ENCODE peak calls at places on chromosomes 7 and 10, in five cellular contexts. H is PC-9, Z is CD14-positive monocyte, W is NB4, K is WTC11. I is an unnamed sample.

GRCh38 chr10:30970760-30971460 is 60.8 kb downstream of the ZNF438 start:
- DNase-seq in H (no peak), Z (no peak), W (peak), K (no peak), I (no peak)

GRCh38 chr10:81570349-81570748 is 304.6 kb upstream of the NRG3 start:
- DNase-seq in H (no peak), Z (no peak), W (no peak), K (no peak), I (no peak)

GRCh38 chr10:85851300-85851699 is 515.3 kb downstream of the GRID1 start:
- DNase-seq in H (no peak), Z (no peak), W (no peak), K (no peak), I (no peak)

GRCh38 chr10:125362966-125363365 is 202.6 kb upstream of the CTBP2 start:
- DNase-seq in H (no peak), Z (no peak), W (no peak), K (no peak), I (no peak)

GRCh38 chr7:815284-816216 is 16.7 kb upstream of the SUN1 start:
- DNase-seq in H (peak), Z (no peak), W (peak), K (peak), I (peak)

GRCh38 chr7:130850960-130851359 is 117.0 kb upstream of the KLF14 start:
- DNase-seq in H (no peak), Z (no peak), W (no peak), K (no peak), I (no peak)

GRCh38 chr10:28302012-28302667 is 724 bp downstream of the MPP7 start:
- DNase-seq in H (no peak), Z (no peak), W (peak), K (peak), I (no peak)

GRCh38 chr7:124276005-124276606 is 243.2 kb upstream of the TMEM229A start:
- DNase-seq in H (peak), Z (no peak), W (peak), K (peak), I (no peak)

GRCh38 chr10:21954690-21955089 is 48.8 kb downstream of the DNAJC1 start:
- DNase-seq in H (no peak), Z (no peak), W (no peak), K (no peak), I (no peak)

DNA sequence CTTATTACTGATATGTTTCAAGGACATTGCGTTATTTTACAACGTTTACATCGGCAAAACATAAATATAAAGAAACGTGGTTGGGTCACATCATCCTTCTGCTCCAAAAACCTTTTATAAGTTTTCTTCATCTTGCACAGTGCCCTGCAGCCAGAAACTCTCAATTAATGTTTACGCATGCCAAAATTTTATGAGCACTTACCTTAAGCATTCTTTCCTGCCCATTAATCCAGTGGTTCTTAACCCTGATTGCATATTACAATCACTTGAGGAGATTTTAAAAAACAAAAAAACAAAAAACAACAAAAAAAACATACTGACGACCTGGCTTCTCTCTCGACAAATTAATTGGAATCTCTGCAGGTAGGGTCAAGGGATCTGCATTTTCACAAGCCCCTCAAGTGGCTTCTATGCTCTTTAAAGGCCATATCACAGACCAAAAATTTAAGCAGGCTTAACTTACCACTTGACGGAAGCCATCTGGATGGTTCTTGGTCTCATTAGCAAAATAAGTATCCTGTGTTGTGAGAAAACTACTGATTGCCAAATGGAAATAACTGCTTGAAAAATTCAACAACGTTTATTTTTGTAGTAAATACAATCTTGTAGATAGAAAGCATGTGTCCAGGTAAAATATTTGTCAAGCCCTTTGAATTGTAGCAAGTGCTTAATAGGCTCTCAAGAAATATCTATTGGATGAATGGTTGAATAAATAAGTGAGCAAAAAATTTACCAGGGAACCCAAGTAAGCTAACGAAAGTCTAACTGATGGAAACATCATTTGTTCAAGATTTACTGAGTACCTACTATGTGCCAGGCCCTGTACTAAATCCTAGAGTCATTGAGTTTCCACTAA is 30.9 kb upstream of the SLC16A12 start:
- DNase-seq in H (no peak), Z (no peak), W (no peak), K (no peak), I (no peak)
- TF ChIP-seq CTCF in H (no peak), Z (no peak), W (no peak), K (no peak), I (no peak)

GRCh38 chr7:105141068-105141467 is 127.1 kb downstream of the KMT2E start:
- DNase-seq in H (no peak), Z (no peak), W (peak), K (peak), I (no peak)
- TF ChIP-seq CTCF in H (no peak), Z (no peak), W (peak), K (peak), I (peak)

DNA sequence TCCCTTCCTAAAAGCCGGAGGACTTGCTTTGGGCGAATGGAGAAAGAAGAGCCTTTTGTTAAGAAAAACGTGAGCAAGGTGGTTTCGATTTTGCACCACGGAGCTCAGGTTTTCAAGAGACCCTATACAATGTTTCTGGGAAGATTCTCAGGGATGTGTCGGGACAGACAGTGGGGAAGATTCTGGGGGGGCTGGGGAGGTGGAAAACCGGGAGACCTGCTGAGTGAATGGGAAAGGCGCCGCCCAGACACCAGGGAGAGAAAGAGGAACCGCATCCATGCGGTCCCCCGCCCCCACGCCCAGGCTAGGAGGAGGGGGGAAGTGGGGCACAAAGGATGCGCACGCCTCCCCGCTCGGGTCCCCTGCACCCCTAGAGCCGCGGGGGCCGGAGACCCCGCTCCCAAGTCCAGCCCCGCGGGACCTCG is 726 bp downstream of the YWHAG start:
- DNase-seq in H (peak), Z (peak), W (peak), K (peak), I (peak)
- TF ChIP-seq CTCF in H (no peak), Z (no peak), W (no peak), K (no peak), I (no peak)

DNA sequence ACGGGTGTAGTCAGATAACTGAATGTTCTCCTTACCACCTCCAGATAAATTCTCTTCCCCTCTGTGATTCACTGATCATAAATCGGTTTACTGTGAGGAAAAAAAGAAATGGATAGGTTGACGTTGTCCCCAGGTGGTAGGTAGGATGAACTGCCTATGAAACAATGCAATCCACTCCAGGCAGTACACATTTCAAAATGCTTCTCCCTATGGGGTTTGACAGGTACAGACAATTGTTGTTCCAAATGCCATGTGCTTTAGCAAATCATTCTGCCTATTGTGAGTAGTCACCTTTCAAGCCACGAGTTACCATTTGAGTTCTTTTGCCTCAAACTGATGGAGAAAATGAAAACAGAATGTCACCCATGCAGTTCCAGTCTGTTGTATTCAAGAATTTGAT is 21.8 kb downstream of the VIM start:
- DNase-seq in H (no peak), Z (no peak), W (peak), K (no peak), I (no peak)
- TF ChIP-seq CTCF in H (peak), Z (no peak), W (peak), K (peak), I (peak)

I was measured in chondrocyte.